ENCODE peak calls at places on chromosomes 5 and 9, in six cellular contexts. A is hepatocyte, S is neural progenitor cell, F is esophagus squamous epithelium, K is AG09319, R is tibial artery. Y is an unnamed sample.

GRCh38 chr5:144205141-144205551 is 34.5 kb downstream of the KCTD16 start:
- DNase-seq in A (peak; percentile 66), S (peak; percentile 60), F (no peak), K (no peak), R (peak; percentile 79), Y (no peak)

GRCh38 chr5:12794476-12795332 is 890.5 kb upstream of the CTNND2 start:
- DNase-seq in A (no peak), S (no peak), F (no peak), K (no peak), R (no peak), Y (no peak)

GRCh38 chr5:54844905-54845566 is 140.4 kb downstream of the ESM1 start:
- DNase-seq in A (peak; percentile 69), S (peak; percentile 38), F (no peak), K (no peak), R (no peak), Y (no peak)

GRCh38 chr9:123929177-123929869 is 603 bp downstream of the DENND1A start:
- DNase-seq in A (peak; percentile 67), S (peak; percentile 35), F (no peak), K (no peak), R (no peak), Y (peak; percentile 64)

GRCh38 chr5:149609640-149610297 is 28.5 kb downstream of the ARHGEF37 start:
- DNase-seq in A (no peak), S (no peak), F (no peak), K (no peak), R (no peak), Y (no peak)

GRCh38 chr5:3077684-3078083 is 326.2 kb upstream of the IRX2 start:
- DNase-seq in A (no peak), S (no peak), F (no peak), K (no peak), R (no peak), Y (no peak)

GRCh38 chr5:19790811-19791466 is 197.1 kb downstream of the CDH18 start:
- DNase-seq in A (no peak), S (no peak), F (no peak), K (no peak), R (no peak), Y (no peak)

GRCh38 chr5:133354323-133355161 is 257.8 kb downstream of the FSTL4 start:
- DNase-seq in A (no peak), S (no peak), F (no peak), K (no peak), R (peak; percentile 35), Y (no peak)

GRCh38 chr5:168227973-168228615 is 63.4 kb upstream of the WWC1 start:
- DNase-seq in A (no peak), S (no peak), F (no peak), K (no peak), R (no peak), Y (peak; percentile 49)

GRCh38 chr9:108617661-108618060 is 238.1 kb downstream of the ACTL7B start:
- DNase-seq in A (no peak), S (no peak), F (no peak), K (no peak), R (no peak), Y (no peak)

GRCh38 chr9:34343090-34343489 is 13.7 kb downstream of the NUDT2 start:
- DNase-seq in A (no peak), S (no peak), F (no peak), K (no peak), R (peak; percentile 92), Y (no peak)

GRCh38 chr5:142109356-142110045 is 922 bp downstream of the NDFIP1 start:
- DNase-seq in A (peak; percentile 32), S (peak; percentile 39), F (no peak), K (no peak), R (no peak), Y (peak; percentile 30)

GRCh38 chr5:159850192-159850573 is 66.1 kb upstream of the ADRA1B start:
- DNase-seq in A (no peak), S (no peak), F (no peak), K (no peak), R (no peak), Y (no peak)
- TF ChIP-seq CTCF in A (no peak), S (no peak), F (no peak), K (no peak), R (no peak), Y (no peak)

DNA sequence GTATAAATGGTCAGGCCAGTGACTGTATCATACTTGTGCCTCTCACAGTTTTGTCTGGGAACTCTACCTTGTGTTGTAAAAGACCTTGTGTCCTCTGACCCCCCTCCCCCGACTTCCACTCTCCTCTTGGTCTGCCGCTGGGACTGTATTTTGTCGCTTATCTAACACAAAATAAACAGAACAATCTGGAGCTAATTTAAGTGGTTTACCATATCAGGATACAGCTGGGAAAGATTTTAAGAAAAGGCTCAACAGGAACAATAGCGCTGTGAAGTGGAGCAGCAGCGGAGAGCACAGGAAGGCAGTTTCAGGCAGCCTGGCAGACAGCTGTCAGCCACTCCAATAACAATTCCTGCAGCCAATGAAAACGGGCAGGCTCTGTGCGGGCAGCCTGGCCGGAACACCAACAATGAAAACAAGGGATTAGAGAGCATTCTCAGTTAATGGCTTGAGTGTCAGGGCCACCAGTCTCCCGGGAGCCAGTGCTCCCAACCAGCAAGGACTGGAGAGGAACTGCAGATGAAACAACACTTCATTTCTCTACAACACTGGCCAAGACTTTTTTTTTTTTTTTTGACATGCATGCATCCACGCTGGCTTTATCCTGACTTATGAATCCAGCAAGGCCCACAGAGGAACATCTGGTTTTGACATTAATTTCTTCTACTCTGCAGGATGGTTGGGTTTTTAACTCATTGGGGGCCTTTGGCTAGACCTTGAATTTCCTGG is 76.8 kb downstream of the ARSB start:
- DNase-seq in A (peak; percentile 67), S (peak; percentile 84), F (no peak), K (peak; percentile 36), R (peak; percentile 86), Y (no peak)
- TF ChIP-seq CTCF in A (no peak), S (no peak), F (no peak), K (peak; percentile 1), R (peak; percentile 13), Y (no peak)

GRCh38 chr9:129460323-129461261 is 160.3 kb downstream of the C9orf50 start:
- DNase-seq in A (peak; percentile 99), S (peak; percentile 99), F (peak; percentile 59), K (peak; percentile 98), R (peak; percentile 99), Y (peak; percentile 98)
- TF ChIP-seq CTCF in A (no peak), S (no peak), F (peak; percentile 23), K (peak; percentile 3), R (peak; percentile 37), Y (peak; percentile 33)

GRCh38 chr5:150846651-150847333 is 471 bp downstream of the IRGM start:
- DNase-seq in A (peak; percentile 88), S (peak; percentile 82), F (no peak), K (peak; percentile 76), R (no peak), Y (peak; percentile 76)

GRCh38 chr5:150848271-150848670 is 1.9 kb downstream of the IRGM start:
- DNase-seq in A (no peak), S (no peak), F (no peak), K (no peak), R (no peak), Y (no peak)

GRCh38 chr5:150851039-150851438 is 4.7 kb downstream of the IRGM start:
- DNase-seq in A (no peak), S (no peak), F (no peak), K (no peak), R (no peak), Y (no peak)

DNA sequence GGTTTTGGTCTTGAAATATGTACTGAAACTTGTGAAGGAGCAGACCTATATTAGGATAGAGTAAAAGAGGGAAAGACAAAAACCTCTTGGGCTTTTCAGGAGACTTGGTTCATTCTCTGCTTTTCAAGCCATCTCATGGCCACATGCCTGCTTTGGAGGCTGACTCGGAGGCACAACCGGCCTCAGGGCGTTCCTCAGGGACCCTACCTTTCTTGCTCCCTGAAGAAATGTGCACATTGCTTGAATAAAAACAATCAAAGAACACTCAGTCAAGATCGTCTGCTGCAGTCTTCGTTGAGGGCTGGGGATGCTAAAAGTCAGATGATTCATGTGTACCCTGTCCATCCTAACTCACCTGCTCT is 994 bp downstream of the IRGM start:
- DNase-seq in A (no peak), S (no peak), F (no peak), K (no peak), R (no peak), Y (no peak)
- TF ChIP-seq CTCF in A (no peak), S (no peak), F (no peak), K (no peak), R (no peak), Y (no peak)

Y was measured in GM13976.